ENCODE peak calls at places on chromosomes 11 and 22, in eight cellular contexts. M is HuH-7; P is aorta; Z is foreskin melanocyte; Y is NCI-H1092 treated with DMSO at 0.1 percent for 48 hours; X is activated CD4-positive, alpha-beta T cell treated with anti-CD3 and anti-CD28 coated beads for 36 hours; S is HS-27A; N is epithelial cell of esophagus. C is an unnamed sample.

GRCh38 chr11:11464555-11464954 is 111.5 kb upstream of the CSNK2A3 start:
- DNase-seq in N (peak), Y (no peak), S (no peak), Z (no peak), P (no peak), X (no peak), M (no peak), C (no peak)

GRCh38 chr22:49622241-49623105 is 205.2 kb downstream of the BRD1 start:
- DNase-seq in P (peak), M (no peak), Y (no peak), X (no peak), Z (no peak), N (no peak), S (no peak), C (no peak)

GRCh38 chr11:91997178-91997577 is 227.4 kb upstream of the FAT3 start:
- DNase-seq in Z (no peak), N (no peak), M (no peak), S (no peak), P (no peak), Y (peak), X (no peak), C (no peak)

GRCh38 chr11:9565822-9566560 is 7.5 kb upstream of the WEE1 start:
- DNase-seq in X (peak), M (peak), Z (peak), N (peak), Y (no peak), S (peak), P (no peak), C (peak)

GRCh38 chr11:721347-721912 is 15.4 kb downstream of the EPS8L2 start:
- DNase-seq in S (no peak), X (no peak), P (no peak), M (no peak), Z (no peak), N (no peak), Y (no peak), C (no peak)

GRCh38 chr11:44986315-44986714 is 35.6 kb upstream of the TP53I11 start:
- DNase-seq in M (no peak), N (no peak), X (no peak), Y (no peak), Z (no peak), S (no peak), P (no peak), C (no peak)

GRCh38 chr11:67312187-67313021 is 9.1 kb downstream of the SSH3 start:
- DNase-seq in P (no peak), S (no peak), M (no peak), Z (no peak), X (peak), Y (no peak), N (peak), C (no peak)

GRCh38 chr11:27184458-27185312 is 144.1 kb downstream of the BBOX1 start:
- DNase-seq in P (no peak), Y (peak), M (no peak), X (no peak), Z (no peak), N (peak), S (no peak), C (no peak)

GRCh38 chr11:66846671-66847091 is 3.4 kb downstream of the RCE1 start:
- DNase-seq in Y (no peak), M (no peak), N (peak), Z (no peak), X (no peak), S (no peak), P (peak), C (no peak)

GRCh38 chr22:23875801-23876200 is 18.1 kb downstream of the SLC2A11 start:
- DNase-seq in M (no peak), Z (no peak), S (no peak), X (no peak), N (no peak), P (no peak), Y (no peak), C (no peak)

GRCh38 chr22:44071760-44072159 is 47.7 kb downstream of the PARVB start:
- DNase-seq in S (no peak), P (no peak), N (no peak), Y (no peak), Z (peak), X (no peak), M (no peak), C (no peak)

GRCh38 chr11:28566643-28567042 is 458.5 kb downstream of the METTL15 start:
- DNase-seq in Y (no peak), Z (peak), M (no peak), N (peak), S (peak), X (peak), P (peak), C (peak)

GRCh38 chr11:62612366-62613274 is at the start of the genes EML3 and ROM1:
- DNase-seq in Y (peak), M (peak), Z (peak), S (peak), N (peak), P (peak), X (peak), C (peak)

GRCh38 chr11:1834132-1834610 is 619 bp upstream of the SYT8 start:
- DNase-seq in S (no peak), Y (no peak), N (peak), M (no peak), P (no peak), X (no peak), Z (no peak), C (no peak)

GRCh38 chr22:33917744-33918406 is 2.4 kb downstream of the LARGE1 start:
- DNase-seq in X (no peak), S (no peak), N (no peak), P (no peak), Y (no peak), Z (no peak), M (peak), C (no peak)